ENCODE peak calls at places on chromosomes 5 and 9, in four cellular contexts. Q is K562, U is HepG2, P is GM12878. D is an unnamed sample.

GRCh38 chr9:124267271-124267807 is 9.6 kb downstream of the NEK6 start:
- DNase-seq in P (no peak), U (no peak), Q (no peak), D (no peak)

GRCh38 chr9:105151686-105151995 is 92.8 kb upstream of the SLC44A1 start:
- DNase-seq in P (no peak), Q (no peak), U (no peak), D (no peak)

GRCh38 chr5:133472829-133473228 is 139.5 kb downstream of the FSTL4 start:
- DNase-seq in P (no peak), U (no peak), Q (no peak), D (no peak)

GRCh38 chr5:96569770-96570169 is 92.4 kb upstream of the CAST start:
- DNase-seq in Q (no peak), P (no peak), U (no peak), D (no peak)

GRCh38 chr5:165130656-165131055 is 1625.2 kb downstream of the MAT2B start:
- DNase-seq in Q (no peak), U (no peak), P (no peak), D (no peak)

GRCh38 chr5:72470817-72471216 is 36.4 kb downstream of the ZNF366 start:
- DNase-seq in U (no peak), Q (no peak), P (no peak), D (no peak)

GRCh38 chr5:143142596-143143435 is 260.7 kb downstream of the NR3C1 start:
- DNase-seq in U (no peak), P (no peak), Q (no peak), D (no peak)

GRCh38 chr5:173341911-173342535 is 13.8 kb upstream of the STC2 start:
- DNase-seq in Q (no peak), U (no peak), P (no peak), D (no peak)

GRCh38 chr5:88677943-88678779 is 204.8 kb downstream of the MEF2C start:
- DNase-seq in U (no peak), Q (no peak), P (no peak), D (peak; percentile 63)

GRCh38 chr9:121350993-121351561 is 19.0 kb downstream of the STOM start:
- DNase-seq in U (no peak), Q (no peak), P (no peak), D (no peak)

GRCh38 chr5:133985540-133986180 is 17.2 kb upstream of the C5orf15 start:
- DNase-seq in U (no peak), P (no peak), Q (no peak), D (no peak)

GRCh38 chr9:91580136-91580535 is 156.5 kb upstream of the NFIL3 start:
- DNase-seq in Q (no peak), P (no peak), U (no peak), D (no peak)

GRCh38 chr5:60507687-60508086 is 192.3 kb downstream of the DEPDC1B start:
- DNase-seq in U (no peak), P (no peak), Q (no peak), D (no peak)

GRCh38 chr9:14348241-14349140 is 34.5 kb upstream of the NFIB start:
- DNase-seq in U (no peak), Q (no peak), P (no peak), D (no peak)

DNA sequence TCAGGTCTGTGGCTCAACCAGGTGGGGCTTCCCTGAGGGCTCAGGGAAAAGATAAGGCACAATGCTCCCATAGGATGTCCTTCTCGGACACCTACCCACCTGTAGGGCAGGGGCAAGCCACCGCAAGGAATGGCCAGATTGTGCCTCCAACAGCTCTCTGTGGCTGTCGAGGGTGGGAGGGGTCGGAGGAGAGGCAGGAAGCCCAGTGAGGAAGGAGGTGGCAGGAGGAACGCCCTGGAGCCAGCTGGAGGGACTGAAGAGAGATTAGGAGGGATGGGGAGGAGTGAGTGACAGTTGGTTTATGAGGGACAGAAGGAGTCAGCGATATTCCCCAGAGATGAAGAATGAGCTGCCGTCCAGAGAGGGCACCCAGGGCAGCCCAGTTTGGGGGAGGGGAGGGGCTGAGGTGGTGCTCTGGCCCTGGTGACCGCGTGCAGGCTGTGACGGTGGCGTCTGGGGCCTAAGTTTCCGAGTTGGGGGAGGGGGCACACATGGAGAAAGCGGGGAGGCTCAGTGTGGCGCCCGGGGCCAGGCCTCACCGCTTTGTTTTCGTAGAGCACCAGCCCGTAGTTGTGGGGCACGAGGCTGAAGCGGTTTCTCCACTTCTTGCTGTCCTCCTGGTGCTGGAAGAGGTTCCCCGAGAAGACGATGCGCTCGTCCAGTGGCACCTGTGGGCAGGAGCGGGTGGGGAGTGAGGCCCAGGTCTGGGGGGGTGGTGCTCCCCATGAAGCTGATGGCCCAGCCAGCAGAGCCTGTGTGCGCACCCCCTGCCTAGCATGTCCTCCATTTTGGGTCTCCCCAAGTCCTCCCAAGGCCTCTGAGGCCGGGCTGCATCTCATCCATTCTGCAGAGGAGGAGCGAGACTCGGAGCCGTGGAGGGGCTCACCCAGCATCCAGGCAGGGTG is 75.6 kb downstream of the LRSAM1 start:
- DNase-seq in P (no peak), Q (no peak), U (no peak), D (no peak)
- TF ChIP-seq ETV6 in P (no peak), Q (no peak), U (no peak), D (no peak)

DNA sequence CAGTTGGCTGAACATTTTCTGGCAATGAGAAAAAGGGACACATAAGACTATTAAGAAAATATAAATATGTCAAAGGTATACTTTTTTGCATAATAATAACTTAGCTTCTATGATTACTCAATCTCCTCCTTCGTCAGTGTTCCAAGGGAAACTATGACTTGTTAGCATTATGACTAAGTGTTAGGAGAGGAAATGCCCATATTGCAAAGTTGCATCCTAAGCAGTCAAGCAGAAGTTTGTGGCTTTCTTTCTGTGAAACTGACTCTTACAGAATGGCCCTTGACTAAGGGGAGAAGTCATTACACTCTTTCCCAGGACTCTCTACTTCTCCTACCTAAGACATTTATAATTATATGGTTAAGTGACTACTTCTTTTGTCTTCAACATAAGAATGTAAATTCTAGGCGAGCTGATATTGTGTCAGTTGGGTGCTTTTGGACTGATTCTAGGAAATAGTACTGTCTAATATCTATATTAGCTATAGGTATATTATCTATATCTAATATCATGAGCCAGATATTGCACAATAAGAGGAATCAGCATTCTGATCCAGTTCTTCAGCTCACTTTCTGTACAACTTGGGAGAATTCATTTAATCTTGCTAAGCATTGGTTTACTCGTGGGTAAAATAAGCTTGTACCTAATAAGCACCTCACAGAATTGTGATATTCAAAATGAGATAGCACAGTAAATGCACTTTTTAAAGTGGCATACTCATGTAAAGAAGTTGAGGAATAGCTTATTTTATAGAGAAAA is 16.4 kb upstream of the SPINK6 start:
- DNase-seq in U (no peak), Q (no peak), P (no peak), D (no peak)
- TF ChIP-seq USF2 in U (no peak), Q (no peak), P (no peak), D (no peak)

DNA sequence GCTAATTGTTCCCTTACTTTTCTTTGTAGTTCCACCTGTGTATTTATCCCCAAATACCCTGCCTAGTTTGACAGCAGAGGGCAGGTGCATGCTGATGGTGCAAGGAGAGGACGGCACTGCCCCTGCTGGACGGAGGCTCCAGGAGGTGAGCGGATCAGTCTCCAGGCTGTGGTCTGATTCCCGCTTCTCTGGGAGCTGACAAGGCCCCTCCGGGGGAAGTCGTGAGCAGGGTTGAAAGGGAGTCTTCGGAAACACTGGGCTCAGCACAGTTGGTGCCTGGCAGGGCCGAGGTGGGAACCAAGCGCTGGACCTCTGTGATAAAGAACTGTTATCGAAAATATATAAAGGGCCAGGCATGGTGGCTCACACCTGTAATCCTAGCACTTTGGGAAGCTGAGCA is 52.9 kb downstream of the RASGEF1C start:
- DNase-seq in Q (no peak), U (no peak), P (no peak), D (peak; percentile 47)
- TF ChIP-seq ETV6 in Q (no peak), U (no peak), P (no peak), D (no peak)

DNA sequence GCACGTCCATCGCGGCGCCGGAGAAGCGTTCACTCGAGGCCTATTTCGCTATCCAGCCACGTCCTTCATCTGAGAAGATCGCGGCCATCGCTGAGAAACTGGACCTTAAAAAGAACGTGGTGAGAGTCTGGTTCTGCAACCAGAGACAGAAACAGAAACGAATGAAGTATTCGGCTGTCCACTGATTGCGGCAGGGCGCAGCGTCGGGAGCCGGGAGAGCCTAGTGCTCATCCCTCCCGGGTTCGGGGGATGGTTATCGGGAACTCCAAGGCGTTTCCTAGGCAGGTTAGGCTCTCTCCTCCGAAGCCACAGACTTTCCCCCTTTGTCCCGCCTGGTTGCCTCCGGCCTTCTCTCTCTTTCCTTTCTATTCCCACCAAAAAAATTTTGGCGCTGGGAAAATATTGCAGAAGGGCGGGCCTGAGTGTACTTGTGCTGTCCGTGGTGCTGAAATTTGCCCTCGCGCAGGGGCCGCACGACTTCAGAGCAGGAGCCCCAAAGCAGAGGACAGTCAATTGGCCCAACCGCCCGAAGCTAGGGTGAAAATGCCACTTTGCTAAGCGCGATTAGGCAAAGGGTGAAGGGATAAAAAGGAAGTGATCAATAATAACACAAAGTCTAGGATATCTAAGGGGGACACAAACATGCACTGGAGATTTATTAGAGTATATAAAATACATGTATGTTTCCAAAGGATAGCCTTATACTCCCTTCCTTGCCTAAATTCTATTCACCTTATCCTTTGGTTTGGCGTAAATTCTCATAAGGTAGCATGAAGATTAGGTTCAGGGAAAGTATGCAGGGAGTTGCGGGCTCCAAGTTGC is 1.8 kb downstream of the POU4F3 start:
- DNase-seq in Q (peak; percentile 66), U (peak; percentile 36), P (no peak), D (peak; percentile 81)
- TF ChIP-seq USF2 in Q (no peak), U (no peak), P (no peak), D (no peak)

DNA sequence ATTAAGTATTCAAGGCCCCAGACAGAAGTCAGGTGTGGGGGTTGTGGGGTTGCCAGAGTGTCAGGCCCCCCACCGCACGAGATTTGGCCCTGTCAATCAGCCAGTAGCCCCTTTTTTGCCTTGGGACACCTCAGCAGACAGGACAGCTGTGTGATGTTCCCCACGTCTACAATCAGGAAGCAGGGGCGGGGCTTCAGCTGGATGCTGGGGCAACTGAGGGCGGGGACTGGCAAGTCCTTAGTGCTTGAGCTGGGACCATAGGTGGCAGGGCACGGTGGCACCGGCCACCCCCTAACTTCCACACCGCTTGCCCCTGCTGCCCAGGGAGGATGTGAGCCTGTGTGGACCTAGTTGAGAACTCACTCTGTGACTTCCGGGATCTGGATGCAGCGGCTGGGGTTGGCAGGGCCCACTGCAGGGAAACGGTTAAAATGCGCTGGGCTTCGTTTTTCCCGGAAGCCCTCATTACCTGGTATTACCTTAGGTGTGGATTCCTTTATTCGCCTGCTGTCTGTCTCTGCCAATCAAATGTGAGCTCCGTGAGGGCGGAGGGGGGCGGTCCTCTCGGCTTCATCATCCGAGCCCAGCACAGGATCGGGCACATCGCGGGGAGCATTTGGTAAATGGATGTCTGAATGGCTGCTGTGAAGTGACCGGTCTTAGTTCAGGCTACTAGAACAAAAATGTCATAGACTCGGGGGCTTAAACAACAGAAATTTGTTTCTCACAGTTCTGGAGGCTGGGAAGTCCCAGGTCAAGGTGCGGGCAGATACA is 7.5 kb upstream of the GTF3C5 start:
- DNase-seq in U (no peak), P (peak; percentile 23), Q (no peak), D (peak; percentile 47)
- TF ChIP-seq ETV6 in U (no peak), P (no peak), Q (no peak), D (no peak)

DNA sequence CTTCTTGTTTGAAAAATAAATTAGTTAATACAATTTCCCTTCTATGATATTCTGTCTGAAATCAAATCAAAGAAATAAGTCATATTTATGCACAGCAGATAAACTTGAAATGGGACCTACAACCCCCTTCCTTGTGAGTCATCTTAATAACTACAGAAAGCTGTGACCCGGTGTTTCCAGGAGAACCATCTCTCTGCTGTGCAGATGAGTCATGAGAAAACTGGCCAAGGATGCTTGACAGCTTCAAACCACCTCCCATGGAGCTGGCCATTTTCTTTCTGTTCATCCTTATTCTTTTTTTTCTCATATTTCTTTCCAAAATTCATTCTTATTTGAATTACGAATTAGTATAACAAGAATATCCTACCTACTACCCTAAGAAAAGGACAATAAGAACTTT is 43.4 kb upstream of the NR4A3 start:
- DNase-seq in U (no peak), Q (peak; percentile 11), P (no peak), D (no peak)
- TF ChIP-seq USF2 in U (no peak), Q (no peak), P (no peak), D (no peak)